ENCODE peak calls at places on chromosomes 2 and 18, in five cellular contexts. Y, C, Z, L and S are unnamed samples.
A peak's percentile ranks its signal among the peaks of the same experiment; 100 is the strongest.

GRCh38 chr2:227267406-227268115 is 57.5 kb upstream of the MFF start:
- DNase-seq in Y (no peak), C (no peak), Z (no peak), L (no peak), S (no peak)

GRCh38 chr2:133415210-133415876 is 152.9 kb downstream of the NCKAP5 start:
- DNase-seq in Y (no peak), C (no peak), Z (no peak), L (no peak), S (no peak)

GRCh38 chr2:138632066-138632465 is 130.5 kb downstream of the SPOPL start:
- DNase-seq in Y (no peak), C (no peak), Z (no peak), L (no peak), S (no peak)

GRCh38 chr2:217685255-217685605 is 317.6 kb downstream of the TNS1 start:
- DNase-seq in Y (peak; percentile 26), C (no peak), Z (peak; percentile 65), L (no peak), S (no peak)

GRCh38 chr2:64869126-64869525 is 120.1 kb upstream of the SLC1A4 start:
- DNase-seq in Y (no peak), C (no peak), Z (no peak), L (no peak), S (peak; percentile 30)

GRCh38 chr2:184611221-184612085 is 13.1 kb downstream of the ZNF804A start:
- DNase-seq in Y (peak; percentile 19), C (peak; percentile 22), Z (no peak), L (no peak), S (peak; percentile 23)

GRCh38 chr18:46447792-46448191 is 209.2 kb downstream of the LOXHD1 start:
- DNase-seq in Y (no peak), C (no peak), Z (no peak), L (no peak), S (no peak)

GRCh38 chr2:1736045-1736444 is 8.3 kb downstream of the PXDN start:
- DNase-seq in Y (no peak), C (no peak), Z (no peak), L (no peak), S (no peak)

GRCh38 chr2:219441451-219442205 is 7.0 kb downstream of the SPEG start:
- DNase-seq in Y (no peak), C (peak; percentile 98), Z (no peak), L (no peak), S (peak; percentile 75)

GRCh38 chr2:10668402-10669012 is 21.3 kb downstream of the NOL10 start:
- DNase-seq in Y (peak; percentile 57), C (peak; percentile 41), Z (peak; percentile 58), L (peak; percentile 27), S (peak; percentile 28)

GRCh38 chr2:68196120-68196716 is 38.5 kb downstream of the PNO1 start:
- DNase-seq in Y (no peak), C (no peak), Z (peak; percentile 16), L (no peak), S (no peak)

GRCh38 chr18:79337184-79337583 is 58.5 kb upstream of the NFATC1 start:
- DNase-seq in Y (no peak), C (no peak), Z (no peak), L (no peak), S (no peak)

GRCh38 chr2:159098815-159099455 is 130.5 kb downstream of the TANC1 start:
- DNase-seq in Y (no peak), C (no peak), Z (peak; percentile 18), L (no peak), S (no peak)

GRCh38 chr2:104521247-104521646 is 332.7 kb upstream of the POU3F3 start:
- DNase-seq in Y (no peak), C (peak; percentile 20), Z (peak; percentile 15), L (no peak), S (no peak)

GRCh38 chr18:55485666-55486065 is 102.3 kb downstream of the TCF4 start:
- DNase-seq in Y (no peak), C (no peak), Z (no peak), L (no peak), S (no peak)

GRCh38 chr18:58858591-58859468 is 5.8 kb upstream of the ZNF532 start:
- DNase-seq in Y (no peak), C (no peak), Z (no peak), L (no peak), S (no peak)

GRCh38 chr2:56185582-56186046 is 1.8 kb downstream of the CCDC85A start:
- DNase-seq in Y (no peak), C (no peak), Z (no peak), L (no peak), S (no peak)

GRCh38 chr18:37422116-37422515 is 143.5 kb downstream of the CELF4 start:
- DNase-seq in Y (no peak), C (peak; percentile 46), Z (no peak), L (no peak), S (no peak)

GRCh38 chr2:3422161-3422767 is 42.8 kb downstream of the TRAPPC12 start:
- DNase-seq in Y (no peak), C (no peak), Z (no peak), L (peak; percentile 27), S (no peak)

GRCh38 chr18:44938396-44939036 is 257.8 kb downstream of the SETBP1 start:
- DNase-seq in Y (no peak), C (peak; percentile 68), Z (no peak), L (no peak), S (no peak)

GRCh38 chr2:216989335-216990129 is 129.7 kb upstream of the TNP1 start:
- DNase-seq in Y (no peak), C (no peak), Z (no peak), L (no peak), S (no peak)

GRCh38 chr2:81984969-81985637 is 1680.6 kb upstream of the LRRTM1 start:
- DNase-seq in Y (no peak), C (no peak), Z (no peak), L (no peak), S (peak; percentile 0)

GRCh38 chr18:57891707-57892391 is 88.7 kb upstream of the ATP8B1 start:
- DNase-seq in Y (no peak), C (no peak), Z (no peak), L (no peak), S (no peak)

GRCh38 chr2:137208361-137208973 is 443.1 kb downstream of the THSD7B start:
- DNase-seq in Y (no peak), C (no peak), Z (peak; percentile 13), L (no peak), S (no peak)

GRCh38 chr2:224723606-224724217 is 7.5 kb upstream of the CCDC195 start:
- DNase-seq in Y (no peak), C (no peak), Z (no peak), L (no peak), S (no peak)

GRCh38 chr2:35822716-35823115 is 532.9 kb upstream of the CRIM1 start:
- DNase-seq in Y (no peak), C (no peak), Z (no peak), L (no peak), S (no peak)

GRCh38 chr18:13386891-13387801 is 168.6 kb downstream of the LDLRAD4 start:
- DNase-seq in Y (no peak), C (no peak), Z (no peak), L (no peak), S (no peak)

GRCh38 chr2:118807668-118808428 is 39.6 kb downstream of the EN1 start:
- DNase-seq in Y (no peak), C (no peak), Z (no peak), L (no peak), S (no peak)

GRCh38 chr2:238138331-238139102 is at the start of gene KLHL30:
- DNase-seq in Y (no peak), C (no peak), Z (no peak), L (no peak), S (no peak)

GRCh38 chr2:133314761-133315160 is 253.5 kb downstream of the NCKAP5 start:
- DNase-seq in Y (no peak), C (no peak), Z (no peak), L (no peak), S (no peak)

GRCh38 chr2:16461672-16462071 is 204.0 kb downstream of the CYRIA start:
- DNase-seq in Y (no peak), C (no peak), Z (no peak), L (no peak), S (no peak)

GRCh38 chr2:218780851-218781690 is 876 bp upstream of the CYP27A1 start:
- DNase-seq in Y (no peak), C (no peak), Z (peak; percentile 92), L (no peak), S (no peak)

GRCh38 chr2:47499093-47499492 is 96.1 kb downstream of the MSH2 start:
- DNase-seq in Y (no peak), C (no peak), Z (no peak), L (no peak), S (no peak)

GRCh38 chr2:47504174-47504810 is 101.3 kb downstream of the MSH2 start:
- DNase-seq in Y (no peak), C (no peak), Z (no peak), L (no peak), S (no peak)

GRCh38 chr2:47499621-47500309 is 96.8 kb downstream of the MSH2 start:
- DNase-seq in Y (no peak), C (no peak), Z (no peak), L (no peak), S (no peak)

GRCh38 chr2:47503481-47504070 is 100.6 kb downstream of the MSH2 start:
- DNase-seq in Y (no peak), C (no peak), Z (no peak), L (peak; percentile 33), S (no peak)

GRCh38 chr2:47501374-47502200 is 98.6 kb downstream of the MSH2 start:
- DNase-seq in Y (no peak), C (no peak), Z (no peak), L (no peak), S (no peak)
- TF ChIP-seq RAD21 in Y (no peak), C (no peak), Z (no peak), L (no peak), S (no peak)

GRCh38 chr2:38600242-38600891 is 2.4 kb downstream of the HNRNPLL start:
- DNase-seq in Y (no peak), C (peak; percentile 49), Z (peak; percentile 52), L (no peak), S (peak; percentile 75)
- TF ChIP-seq ZBTB33 in Y (no peak), C (no peak), Z (no peak), L (no peak), S (no peak)

DNA sequence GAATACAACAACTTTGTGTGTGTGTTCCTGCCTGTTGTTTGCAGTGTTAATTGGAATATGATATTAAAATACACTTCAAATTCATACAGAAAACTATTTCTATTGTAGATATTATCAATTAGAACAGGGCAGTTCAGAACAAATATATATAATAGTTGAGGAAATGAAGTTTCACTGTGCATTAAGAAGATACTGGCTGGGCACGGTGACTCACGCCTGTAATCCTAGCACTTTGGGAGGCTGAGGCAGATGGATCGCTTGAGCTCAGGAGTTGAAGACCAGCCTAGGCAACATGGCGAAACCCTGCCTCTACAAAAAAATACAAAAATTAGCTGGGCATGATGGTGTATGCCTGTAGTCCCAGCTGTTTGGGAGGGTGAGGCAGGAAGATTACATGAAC is 79.3 kb downstream of the ASAP2 start:
- DNase-seq in Y (no peak), C (no peak), Z (no peak), L (no peak), S (no peak)
- TF ChIP-seq RAD21 in Y (no peak), C (no peak), Z (no peak), L (no peak), S (no peak)

GRCh38 chr2:47033102-47033880 is 117.7 kb upstream of the MCFD2 start:
- DNase-seq in Y (no peak), C (peak; percentile 79), Z (peak; percentile 28), L (no peak), S (no peak)
- TF ChIP-seq ZBTB33 in Y (no peak), C (no peak), Z (peak; percentile 14), L (no peak), S (no peak)